ENCODE peak calls at places on chromosomes 5 and 9, in five cellular contexts. One of them, this sample, is unnamed.

GRCh38 chr5:16578474-16578883 is 38.3 kb downstream of the RETREG1 start:
- DNase-seq in astrocyte of the spinal cord: no peak
- DNase-seq in choroid plexus epithelial cell: no peak
- DNase-seq in Peyer's patch: no peak
- DNase-seq in HEK293T: no peak
- DNase-seq in this sample: no peak

GRCh38 chr5:82165740-82166530 is 112.2 kb downstream of the RPS23 start:
- DNase-seq in Peyer's patch: no peak
- DNase-seq in HEK293T: peak
- DNase-seq in choroid plexus epithelial cell: peak
- DNase-seq in astrocyte of the spinal cord: peak
- DNase-seq in this sample: peak

GRCh38 chr9:124624735-124624992 is 117.5 kb upstream of the NR5A1 start:
- DNase-seq in astrocyte of the spinal cord: no peak
- DNase-seq in Peyer's patch: no peak
- DNase-seq in choroid plexus epithelial cell: no peak
- DNase-seq in HEK293T: no peak
- DNase-seq in this sample: no peak

GRCh38 chr9:124045076-124045829 is 33.7 kb downstream of the LHX2 start:
- DNase-seq in Peyer's patch: no peak
- DNase-seq in astrocyte of the spinal cord: peak
- DNase-seq in choroid plexus epithelial cell: peak
- DNase-seq in HEK293T: peak
- DNase-seq in this sample: peak

GRCh38 chr5:44454002-44454401 is 64.8 kb upstream of the FGF10 start:
- DNase-seq in HEK293T: no peak
- DNase-seq in choroid plexus epithelial cell: no peak
- DNase-seq in astrocyte of the spinal cord: no peak
- DNase-seq in Peyer's patch: no peak
- DNase-seq in this sample: no peak

GRCh38 chr9:98795295-98795955 is 930 bp downstream of the ANKS6 start:
- DNase-seq in astrocyte of the spinal cord: no peak
- DNase-seq in Peyer's patch: no peak
- DNase-seq in HEK293T: no peak
- DNase-seq in choroid plexus epithelial cell: no peak
- DNase-seq in this sample: no peak

GRCh38 chr5:15013654-15014463 is 142.3 kb upstream of the ANKH start:
- DNase-seq in Peyer's patch: no peak
- DNase-seq in astrocyte of the spinal cord: peak
- DNase-seq in HEK293T: peak
- DNase-seq in choroid plexus epithelial cell: peak
- DNase-seq in this sample: no peak

GRCh38 chr9:116234091-116234490 is 80.5 kb downstream of the PAPPA start:
- DNase-seq in Peyer's patch: no peak
- DNase-seq in HEK293T: no peak
- DNase-seq in astrocyte of the spinal cord: peak
- DNase-seq in choroid plexus epithelial cell: peak
- DNase-seq in this sample: no peak